ENCODE peak calls at places on chromosomes 13 and 19, in nine cellular contexts. K is kidney tubule cell; F is activated CD8-positive, alpha-beta memory T cell treated with anti-CD3 and anti-CD28 coated beads for 4 hours; U is MV-4-11; Y is NCI-H748 treated with DMSO at 0.1 percent for 48 hours; E is stimulated activated CD8-positive, alpha-beta memory T cell treated with anti-CD3 and anti-CD28 coated beads, Interleukin-12 subunit alpha, Interleukin-12 subunit beta, amount 100 ng/mL, for 4 hours; V is HEK293T; M is iPS-NIHi11; H is NCI-H2029. P is an unnamed sample.
A peak's percentile ranks its signal among the peaks of the same experiment; 100 is the strongest.

GRCh38 chr19:29378543-29379105 is 147.2 kb upstream of the VSTM2B start:
- DNase-seq in K (no peak), F (no peak), U (no peak), Y (no peak), E (no peak), V (no peak), M (no peak), H (no peak), P (no peak)

GRCh38 chr19:3523361-3524074 is 15.5 kb upstream of the TEKTIP1 start:
- DNase-seq in K (no peak), F (no peak), U (no peak), Y (no peak), E (no peak), V (no peak), M (no peak), H (no peak), P (no peak)

GRCh38 chr13:73602295-73602694 is 531.9 kb downstream of the KLF12 start:
- DNase-seq in K (peak; percentile 42), F (no peak), U (no peak), Y (no peak), E (no peak), V (no peak), M (no peak), H (no peak), P (no peak)

GRCh38 chr13:21902709-21903098 is 231.8 kb downstream of the FGF9 start:
- DNase-seq in K (no peak), F (no peak), U (no peak), Y (no peak), E (no peak), V (no peak), M (no peak), H (no peak), P (no peak)

GRCh38 chr19:54439174-54439851 is 9.7 kb upstream of the LENG8 start:
- DNase-seq in K (peak; percentile 63), F (no peak), U (peak; percentile 65), Y (no peak), E (no peak), V (peak; percentile 61), M (peak; percentile 78), H (no peak), P (peak; percentile 55)

GRCh38 chr19:40907968-40908735 is 26.1 kb upstream of the CYP2A7 start:
- DNase-seq in K (no peak), F (peak; percentile 14), U (peak; percentile 88), Y (no peak), E (peak; percentile 15), V (peak; percentile 69), M (peak; percentile 91), H (no peak), P (no peak)

GRCh38 chr13:56515441-56515840 is 625.3 kb upstream of the PRR20A start:
- DNase-seq in K (no peak), F (no peak), U (no peak), Y (no peak), E (no peak), V (no peak), M (no peak), H (no peak), P (no peak)

GRCh38 chr19:8370176-8371010 is 6.4 kb downstream of the ANGPTL4 start:
- DNase-seq in K (no peak), F (no peak), U (no peak), Y (no peak), E (no peak), V (no peak), M (no peak), H (no peak), P (no peak)

GRCh38 chr13:43908156-43909126 is 28.7 kb downstream of the LACC1 start:
- DNase-seq in K (peak; percentile 79), F (no peak), U (peak; percentile 15), Y (peak; percentile 36), E (no peak), V (no peak), M (no peak), H (no peak), P (peak; percentile 40)

GRCh38 chr19:11699931-11700794 is 38.6 kb downstream of the ZNF823 start:
- DNase-seq in K (peak; percentile 44), F (no peak), U (peak; percentile 33), Y (no peak), E (no peak), V (peak; percentile 37), M (peak; percentile 41), H (peak; percentile 19), P (peak; percentile 47)

GRCh38 chr19:40744554-40745401 is 5.5 kb downstream of the ACTMAP start:
- DNase-seq in K (no peak), F (no peak), U (no peak), Y (no peak), E (no peak), V (no peak), M (peak; percentile 58), H (no peak), P (no peak)

GRCh38 chr13:78806457-78806856 is 147.5 kb upstream of the OBI1 start:
- DNase-seq in K (no peak), F (no peak), U (no peak), Y (no peak), E (no peak), V (no peak), M (no peak), H (no peak), P (peak; percentile 23)

GRCh38 chr19:57830071-57830602 is at the start of gene ZNF587B:
- DNase-seq in K (peak; percentile 85), F (no peak), U (peak; percentile 23), Y (no peak), E (no peak), V (peak; percentile 13), M (peak; percentile 82), H (peak; percentile 80), P (peak; percentile 21)

GRCh38 chr13:48412100-48412556 is 785 bp downstream of the LPAR6 start:
- DNase-seq in K (peak; percentile 18), F (no peak), U (no peak), Y (no peak), E (no peak), V (no peak), M (no peak), H (no peak), P (peak; percentile 18)

GRCh38 chr19:47102561-47103135 is 10.9 kb downstream of the ZC3H4 start:
- DNase-seq in K (peak; percentile 49), F (no peak), U (no peak), Y (no peak), E (no peak), V (no peak), M (no peak), H (no peak), P (no peak)

P was measured in NB4.